ENCODE peak calls at places on chromosomes 1 and 21, in nine cellular contexts. One of them, this sample, is unnamed.

GRCh38 chr1:188314557-188315137 is 1485.9 kb downstream of the PLA2G4A start:
- DNase-seq in MCF 10A: no peak
- DNase-seq in stimulated activated CD4-positive, alpha-beta T cell treated with anti-CD3 and anti-CD28 coated beads, Interleukin-4, amount 100 ng/mL, for 48 hours: no peak
- DNase-seq in posterior vena cava: no peak
- DNase-seq in AG09319: no peak
- DNase-seq in psoas muscle: no peak
- DNase-seq in mucosa of descending colon: no peak
- DNase-seq in hepatocyte: no peak
- DNase-seq in Calu3: no peak
- DNase-seq in this sample: no peak

GRCh38 chr1:93699676-93700168 is 18.1 kb upstream of the BCAR3 start:
- DNase-seq in AG09319: no peak
- DNase-seq in stimulated activated CD4-positive, alpha-beta T cell treated with anti-CD3 and anti-CD28 coated beads, Interleukin-4, amount 100 ng/mL, for 48 hours: no peak
- DNase-seq in posterior vena cava: peak; percentile 41
- DNase-seq in hepatocyte: no peak
- DNase-seq in MCF 10A: no peak
- DNase-seq in psoas muscle: no peak
- DNase-seq in Calu3: no peak
- DNase-seq in mucosa of descending colon: no peak
- DNase-seq in this sample: no peak

GRCh38 chr21:26169061-26169610 is 1.4 kb downstream of the APP start:
- DNase-seq in Calu3: peak; percentile 40
- DNase-seq in hepatocyte: peak; percentile 79
- DNase-seq in AG09319: no peak
- DNase-seq in MCF 10A: peak; percentile 69
- DNase-seq in posterior vena cava: no peak
- DNase-seq in stimulated activated CD4-positive, alpha-beta T cell treated with anti-CD3 and anti-CD28 coated beads, Interleukin-4, amount 100 ng/mL, for 48 hours: peak; percentile 20
- DNase-seq in psoas muscle: peak; percentile 20
- DNase-seq in mucosa of descending colon: peak; percentile 56
- DNase-seq in this sample: peak; percentile 85

GRCh38 chr1:177281901-177282300 is 111.1 kb downstream of the BRINP2 start:
- DNase-seq in AG09319: no peak
- DNase-seq in MCF 10A: no peak
- DNase-seq in posterior vena cava: no peak
- DNase-seq in stimulated activated CD4-positive, alpha-beta T cell treated with anti-CD3 and anti-CD28 coated beads, Interleukin-4, amount 100 ng/mL, for 48 hours: no peak
- DNase-seq in hepatocyte: no peak
- DNase-seq in Calu3: no peak
- DNase-seq in mucosa of descending colon: no peak
- DNase-seq in psoas muscle: no peak
- DNase-seq in this sample: no peak

GRCh38 chr1:2271841-2272655 is 43.9 kb downstream of the SKI start:
- DNase-seq in MCF 10A: no peak
- DNase-seq in posterior vena cava: no peak
- DNase-seq in stimulated activated CD4-positive, alpha-beta T cell treated with anti-CD3 and anti-CD28 coated beads, Interleukin-4, amount 100 ng/mL, for 48 hours: no peak
- DNase-seq in AG09319: no peak
- DNase-seq in hepatocyte: no peak
- DNase-seq in Calu3: no peak
- DNase-seq in psoas muscle: peak; percentile 38
- DNase-seq in mucosa of descending colon: peak; percentile 46
- DNase-seq in this sample: peak; percentile 36

GRCh38 chr21:37413553-37414291 is 47.1 kb downstream of the DYRK1A start:
- DNase-seq in MCF 10A: no peak
- DNase-seq in hepatocyte: no peak
- DNase-seq in posterior vena cava: no peak
- DNase-seq in stimulated activated CD4-positive, alpha-beta T cell treated with anti-CD3 and anti-CD28 coated beads, Interleukin-4, amount 100 ng/mL, for 48 hours: no peak
- DNase-seq in psoas muscle: no peak
- DNase-seq in mucosa of descending colon: no peak
- DNase-seq in Calu3: no peak
- DNase-seq in AG09319: no peak
- DNase-seq in this sample: no peak

GRCh38 chr21:40173833-40174232 is 306.6 kb downstream of the PCP4 start:
- DNase-seq in Calu3: no peak
- DNase-seq in MCF 10A: no peak
- DNase-seq in AG09319: no peak
- DNase-seq in posterior vena cava: no peak
- DNase-seq in psoas muscle: no peak
- DNase-seq in hepatocyte: no peak
- DNase-seq in mucosa of descending colon: no peak
- DNase-seq in stimulated activated CD4-positive, alpha-beta T cell treated with anti-CD3 and anti-CD28 coated beads, Interleukin-4, amount 100 ng/mL, for 48 hours: no peak
- DNase-seq in this sample: no peak

GRCh38 chr1:186315585-186315984 is 59.5 kb downstream of the TPR start:
- DNase-seq in Calu3: no peak
- DNase-seq in MCF 10A: no peak
- DNase-seq in mucosa of descending colon: no peak
- DNase-seq in stimulated activated CD4-positive, alpha-beta T cell treated with anti-CD3 and anti-CD28 coated beads, Interleukin-4, amount 100 ng/mL, for 48 hours: no peak
- DNase-seq in psoas muscle: no peak
- DNase-seq in posterior vena cava: no peak
- DNase-seq in AG09319: no peak
- DNase-seq in hepatocyte: no peak
- DNase-seq in this sample: no peak

GRCh38 chr1:40638097-40639036 is 27.1 kb downstream of the RIMS3 start:
- DNase-seq in hepatocyte: no peak
- DNase-seq in AG09319: no peak
- DNase-seq in posterior vena cava: peak; percentile 31
- DNase-seq in mucosa of descending colon: no peak
- DNase-seq in stimulated activated CD4-positive, alpha-beta T cell treated with anti-CD3 and anti-CD28 coated beads, Interleukin-4, amount 100 ng/mL, for 48 hours: no peak
- DNase-seq in psoas muscle: no peak
- DNase-seq in MCF 10A: no peak
- DNase-seq in Calu3: no peak
- DNase-seq in this sample: peak; percentile 31

GRCh38 chr21:29366532-29366931 is 67.8 kb downstream of the BACH1 start:
- DNase-seq in mucosa of descending colon: no peak
- DNase-seq in posterior vena cava: no peak
- DNase-seq in Calu3: no peak
- DNase-seq in hepatocyte: no peak
- DNase-seq in AG09319: no peak
- DNase-seq in psoas muscle: no peak
- DNase-seq in MCF 10A: no peak
- DNase-seq in stimulated activated CD4-positive, alpha-beta T cell treated with anti-CD3 and anti-CD28 coated beads, Interleukin-4, amount 100 ng/mL, for 48 hours: no peak
- DNase-seq in this sample: no peak

GRCh38 chr1:165580931-165581871 is 37.4 kb downstream of the LRRC52 start:
- DNase-seq in mucosa of descending colon: no peak
- DNase-seq in psoas muscle: no peak
- DNase-seq in stimulated activated CD4-positive, alpha-beta T cell treated with anti-CD3 and anti-CD28 coated beads, Interleukin-4, amount 100 ng/mL, for 48 hours: no peak
- DNase-seq in hepatocyte: no peak
- DNase-seq in MCF 10A: peak; percentile 22
- DNase-seq in AG09319: no peak
- DNase-seq in posterior vena cava: no peak
- DNase-seq in Calu3: no peak
- DNase-seq in this sample: peak; percentile 42

GRCh38 chr1:14602131-14602530 is 3.6 kb downstream of the KAZN start:
- DNase-seq in hepatocyte: peak; percentile 60
- DNase-seq in posterior vena cava: peak; percentile 81
- DNase-seq in mucosa of descending colon: no peak
- DNase-seq in stimulated activated CD4-positive, alpha-beta T cell treated with anti-CD3 and anti-CD28 coated beads, Interleukin-4, amount 100 ng/mL, for 48 hours: no peak
- DNase-seq in psoas muscle: peak; percentile 39
- DNase-seq in MCF 10A: peak; percentile 15
- DNase-seq in AG09319: no peak
- DNase-seq in Calu3: no peak
- DNase-seq in this sample: peak; percentile 53

GRCh38 chr1:58763214-58763613 is 20.6 kb downstream of the JUN start:
- DNase-seq in mucosa of descending colon: no peak
- DNase-seq in AG09319: no peak
- DNase-seq in hepatocyte: no peak
- DNase-seq in posterior vena cava: no peak
- DNase-seq in psoas muscle: no peak
- DNase-seq in MCF 10A: peak; percentile 54
- DNase-seq in Calu3: no peak
- DNase-seq in stimulated activated CD4-positive, alpha-beta T cell treated with anti-CD3 and anti-CD28 coated beads, Interleukin-4, amount 100 ng/mL, for 48 hours: no peak
- DNase-seq in this sample: peak; percentile 90

GRCh38 chr21:33395866-33396265 is 7.3 kb upstream of the IFNGR2 start:
- DNase-seq in psoas muscle: no peak
- DNase-seq in Calu3: no peak
- DNase-seq in mucosa of descending colon: no peak
- DNase-seq in MCF 10A: peak; percentile 73
- DNase-seq in hepatocyte: no peak
- DNase-seq in stimulated activated CD4-positive, alpha-beta T cell treated with anti-CD3 and anti-CD28 coated beads, Interleukin-4, amount 100 ng/mL, for 48 hours: no peak
- DNase-seq in posterior vena cava: no peak
- DNase-seq in AG09319: no peak
- DNase-seq in this sample: no peak

GRCh38 chr1:77282187-77282865 is 507 bp downstream of the AK5 start:
- DNase-seq in stimulated activated CD4-positive, alpha-beta T cell treated with anti-CD3 and anti-CD28 coated beads, Interleukin-4, amount 100 ng/mL, for 48 hours: peak; percentile 26
- DNase-seq in AG09319: no peak
- DNase-seq in Calu3: peak; percentile 44
- DNase-seq in psoas muscle: peak; percentile 12
- DNase-seq in hepatocyte: peak; percentile 5
- DNase-seq in MCF 10A: peak; percentile 30
- DNase-seq in mucosa of descending colon: peak; percentile 36
- DNase-seq in posterior vena cava: peak; percentile 77
- DNase-seq in this sample: peak; percentile 26

GRCh38 chr1:31931241-31932225 is 6.6 kb downstream of the PTP4A2 start:
- DNase-seq in AG09319: no peak
- DNase-seq in stimulated activated CD4-positive, alpha-beta T cell treated with anti-CD3 and anti-CD28 coated beads, Interleukin-4, amount 100 ng/mL, for 48 hours: no peak
- DNase-seq in posterior vena cava: no peak
- DNase-seq in hepatocyte: peak; percentile 21
- DNase-seq in mucosa of descending colon: no peak
- DNase-seq in psoas muscle: no peak
- DNase-seq in Calu3: no peak
- DNase-seq in MCF 10A: peak; percentile 57
- DNase-seq in this sample: peak; percentile 74

GRCh38 chr1:1260843-1261560 is 12.7 kb downstream of the UBE2J2 start:
- DNase-seq in stimulated activated CD4-positive, alpha-beta T cell treated with anti-CD3 and anti-CD28 coated beads, Interleukin-4, amount 100 ng/mL, for 48 hours: no peak
- DNase-seq in mucosa of descending colon: no peak
- DNase-seq in MCF 10A: no peak
- DNase-seq in AG09319: no peak
- DNase-seq in Calu3: no peak
- DNase-seq in hepatocyte: no peak
- DNase-seq in psoas muscle: no peak
- DNase-seq in posterior vena cava: no peak
- DNase-seq in this sample: no peak

GRCh38 chr21:32578107-32578691 is 7.1 kb downstream of the TCP10L start:
- DNase-seq in AG09319: no peak
- DNase-seq in posterior vena cava: no peak
- DNase-seq in mucosa of descending colon: no peak
- DNase-seq in hepatocyte: no peak
- DNase-seq in stimulated activated CD4-positive, alpha-beta T cell treated with anti-CD3 and anti-CD28 coated beads, Interleukin-4, amount 100 ng/mL, for 48 hours: no peak
- DNase-seq in psoas muscle: no peak
- DNase-seq in Calu3: peak; percentile 19
- DNase-seq in MCF 10A: peak; percentile 40
- DNase-seq in this sample: no peak

GRCh38 chr1:107251839-107252238 is 111.0 kb downstream of the NTNG1 start:
- DNase-seq in posterior vena cava: no peak
- DNase-seq in hepatocyte: no peak
- DNase-seq in AG09319: no peak
- DNase-seq in Calu3: no peak
- DNase-seq in mucosa of descending colon: no peak
- DNase-seq in psoas muscle: no peak
- DNase-seq in stimulated activated CD4-positive, alpha-beta T cell treated with anti-CD3 and anti-CD28 coated beads, Interleukin-4, amount 100 ng/mL, for 48 hours: no peak
- DNase-seq in MCF 10A: no peak
- DNase-seq in this sample: no peak

GRCh38 chr1:230753586-230754251 is 6.5 kb downstream of the CAPN9 start:
- DNase-seq in AG09319: no peak
- DNase-seq in hepatocyte: peak; percentile 70
- DNase-seq in Calu3: peak; percentile 32
- DNase-seq in mucosa of descending colon: peak; percentile 78
- DNase-seq in MCF 10A: peak; percentile 66
- DNase-seq in posterior vena cava: no peak
- DNase-seq in stimulated activated CD4-positive, alpha-beta T cell treated with anti-CD3 and anti-CD28 coated beads, Interleukin-4, amount 100 ng/mL, for 48 hours: no peak
- DNase-seq in psoas muscle: no peak
- DNase-seq in this sample: peak; percentile 28

GRCh38 chr1:187471555-187471954 is 642.8 kb downstream of the PLA2G4A start:
- DNase-seq in posterior vena cava: no peak
- DNase-seq in MCF 10A: peak; percentile 54
- DNase-seq in hepatocyte: no peak
- DNase-seq in psoas muscle: no peak
- DNase-seq in Calu3: no peak
- DNase-seq in mucosa of descending colon: no peak
- DNase-seq in stimulated activated CD4-positive, alpha-beta T cell treated with anti-CD3 and anti-CD28 coated beads, Interleukin-4, amount 100 ng/mL, for 48 hours: no peak
- DNase-seq in AG09319: no peak
- DNase-seq in this sample: peak; percentile 30

GRCh38 chr1:80278936-80279335 is 1272.4 kb upstream of the ADGRL4 start:
- DNase-seq in hepatocyte: no peak
- DNase-seq in psoas muscle: no peak
- DNase-seq in AG09319: no peak
- DNase-seq in Calu3: no peak
- DNase-seq in MCF 10A: no peak
- DNase-seq in stimulated activated CD4-positive, alpha-beta T cell treated with anti-CD3 and anti-CD28 coated beads, Interleukin-4, amount 100 ng/mL, for 48 hours: no peak
- DNase-seq in mucosa of descending colon: no peak
- DNase-seq in posterior vena cava: no peak
- DNase-seq in this sample: no peak

GRCh38 chr21:44708213-44708865 is 3.0 kb downstream of the TSPEAR start:
- DNase-seq in hepatocyte: no peak
- DNase-seq in Calu3: no peak
- DNase-seq in mucosa of descending colon: no peak
- DNase-seq in MCF 10A: no peak
- DNase-seq in AG09319: no peak
- DNase-seq in posterior vena cava: peak; percentile 47
- DNase-seq in psoas muscle: no peak
- DNase-seq in stimulated activated CD4-positive, alpha-beta T cell treated with anti-CD3 and anti-CD28 coated beads, Interleukin-4, amount 100 ng/mL, for 48 hours: no peak
- DNase-seq in this sample: no peak

GRCh38 chr1:205775717-205776056 is 405 bp upstream of the RAB29 start:
- DNase-seq in posterior vena cava: no peak
- DNase-seq in hepatocyte: no peak
- DNase-seq in mucosa of descending colon: no peak
- DNase-seq in MCF 10A: peak; percentile 92
- DNase-seq in Calu3: no peak
- DNase-seq in AG09319: no peak
- DNase-seq in stimulated activated CD4-positive, alpha-beta T cell treated with anti-CD3 and anti-CD28 coated beads, Interleukin-4, amount 100 ng/mL, for 48 hours: no peak
- DNase-seq in psoas muscle: no peak
- DNase-seq in this sample: peak; percentile 78

GRCh38 chr1:2215329-2215728 is 12.8 kb upstream of the SKI start:
- DNase-seq in mucosa of descending colon: peak; percentile 57
- DNase-seq in Calu3: no peak
- DNase-seq in posterior vena cava: peak; percentile 81
- DNase-seq in stimulated activated CD4-positive, alpha-beta T cell treated with anti-CD3 and anti-CD28 coated beads, Interleukin-4, amount 100 ng/mL, for 48 hours: no peak
- DNase-seq in hepatocyte: no peak
- DNase-seq in MCF 10A: no peak
- DNase-seq in AG09319: no peak
- DNase-seq in psoas muscle: peak; percentile 21
- DNase-seq in this sample: no peak

GRCh38 chr1:3434406-3435110 is 19.9 kb upstream of the ARHGEF16 start:
- DNase-seq in MCF 10A: no peak
- DNase-seq in Calu3: no peak
- DNase-seq in mucosa of descending colon: peak; percentile 35
- DNase-seq in stimulated activated CD4-positive, alpha-beta T cell treated with anti-CD3 and anti-CD28 coated beads, Interleukin-4, amount 100 ng/mL, for 48 hours: no peak
- DNase-seq in psoas muscle: peak; percentile 10
- DNase-seq in hepatocyte: no peak
- DNase-seq in posterior vena cava: no peak
- DNase-seq in AG09319: no peak
- DNase-seq in this sample: no peak

GRCh38 chr1:109083923-109084322 is 6.6 kb upstream of the TMEM167B start:
- DNase-seq in Calu3: no peak
- DNase-seq in mucosa of descending colon: no peak
- DNase-seq in posterior vena cava: no peak
- DNase-seq in AG09319: no peak
- DNase-seq in stimulated activated CD4-positive, alpha-beta T cell treated with anti-CD3 and anti-CD28 coated beads, Interleukin-4, amount 100 ng/mL, for 48 hours: no peak
- DNase-seq in psoas muscle: no peak
- DNase-seq in MCF 10A: no peak
- DNase-seq in hepatocyte: no peak
- DNase-seq in this sample: no peak

GRCh38 chr1:36918604-36919003 is 115.7 kb downstream of the GRIK3 start:
- DNase-seq in AG09319: no peak
- DNase-seq in psoas muscle: no peak
- DNase-seq in Calu3: no peak
- DNase-seq in MCF 10A: no peak
- DNase-seq in posterior vena cava: no peak
- DNase-seq in hepatocyte: no peak
- DNase-seq in stimulated activated CD4-positive, alpha-beta T cell treated with anti-CD3 and anti-CD28 coated beads, Interleukin-4, amount 100 ng/mL, for 48 hours: no peak
- DNase-seq in mucosa of descending colon: no peak
- DNase-seq in this sample: no peak

GRCh38 chr1:21818661-21819060 is 6.6 kb downstream of the LDLRAD2 start:
- DNase-seq in Calu3: no peak
- DNase-seq in MCF 10A: peak; percentile 56
- DNase-seq in AG09319: no peak
- DNase-seq in hepatocyte: peak; percentile 58
- DNase-seq in posterior vena cava: no peak
- DNase-seq in mucosa of descending colon: no peak
- DNase-seq in stimulated activated CD4-positive, alpha-beta T cell treated with anti-CD3 and anti-CD28 coated beads, Interleukin-4, amount 100 ng/mL, for 48 hours: peak; percentile 13
- DNase-seq in psoas muscle: peak; percentile 42
- DNase-seq in this sample: peak; percentile 20

GRCh38 chr1:229664133-229664689 is 38.2 kb downstream of the URB2 start:
- DNase-seq in psoas muscle: peak; percentile 24
- DNase-seq in AG09319: no peak
- DNase-seq in Calu3: no peak
- DNase-seq in hepatocyte: peak; percentile 25
- DNase-seq in stimulated activated CD4-positive, alpha-beta T cell treated with anti-CD3 and anti-CD28 coated beads, Interleukin-4, amount 100 ng/mL, for 48 hours: peak; percentile 85
- DNase-seq in MCF 10A: peak; percentile 97
- DNase-seq in mucosa of descending colon: peak; percentile 61
- DNase-seq in posterior vena cava: no peak
- DNase-seq in this sample: peak; percentile 89

GRCh38 chr1:178867670-178868069 is 3.2 kb downstream of the ANGPTL1 start:
- DNase-seq in Calu3: no peak
- DNase-seq in psoas muscle: no peak
- DNase-seq in MCF 10A: no peak
- DNase-seq in AG09319: no peak
- DNase-seq in posterior vena cava: no peak
- DNase-seq in mucosa of descending colon: no peak
- DNase-seq in stimulated activated CD4-positive, alpha-beta T cell treated with anti-CD3 and anti-CD28 coated beads, Interleukin-4, amount 100 ng/mL, for 48 hours: no peak
- DNase-seq in hepatocyte: no peak
- DNase-seq in this sample: no peak